ENCODE peak calls at places on chromosomes 1 and 21, in ten cellular contexts. N is endodermal cell; I is H9; B is Peyer's patch; E is SK-N-SH; L is CD4-positive, CD25-positive, alpha-beta regulatory T cell; A is mesendoderm; C is MM.1S; Y is heart left ventricle; S is cardiac muscle cell. M is an unnamed sample.

GRCh38 chr1:89363638-89364536 is at the start of gene GBP6:
- DNase-seq in N (peak), I (peak), B (no peak), E (peak), L (no peak), A (peak), C (peak), Y (no peak), S (peak), M (no peak)

GRCh38 chr1:8082945-8083344 is 56.8 kb upstream of the ERRFI1 start:
- DNase-seq in N (no peak), I (no peak), B (no peak), E (no peak), L (no peak), A (no peak), C (no peak), Y (peak), S (peak), M (no peak)

GRCh38 chr1:183002797-183003594 is 20.2 kb upstream of the LAMC1 start:
- DNase-seq in N (no peak), I (no peak), B (no peak), E (no peak), L (no peak), A (no peak), C (no peak), Y (peak), S (no peak), M (no peak)

GRCh38 chr1:224198572-224198971 is 15.5 kb downstream of the DEGS1 start:
- DNase-seq in N (no peak), I (no peak), B (no peak), E (no peak), L (no peak), A (no peak), C (no peak), Y (no peak), S (no peak), M (no peak)

GRCh38 chr1:213759359-213760181 is 228.2 kb upstream of the PROX1 start:
- DNase-seq in N (no peak), I (no peak), B (no peak), E (peak), L (no peak), A (no peak), C (no peak), Y (no peak), S (no peak), M (no peak)

GRCh38 chr1:228486596-228487335 is 416 bp upstream of the RNF187 start:
- DNase-seq in N (peak), I (peak), B (peak), E (peak), L (peak), A (peak), C (peak), Y (peak), S (peak), M (peak)

GRCh38 chr21:42568834-42569731 is 55.4 kb downstream of the SLC37A1 start:
- DNase-seq in N (peak), I (no peak), B (peak), E (no peak), L (no peak), A (no peak), C (no peak), Y (peak), S (no peak), M (no peak)

GRCh38 chr1:41341365-41341683 is 19.9 kb upstream of the FOXO6 start:
- DNase-seq in N (peak), I (no peak), B (no peak), E (no peak), L (no peak), A (peak), C (no peak), Y (no peak), S (no peak), M (no peak)

GRCh38 chr1:168373869-168374268 is 93.2 kb downstream of the TBX19 start:
- DNase-seq in N (no peak), I (no peak), B (no peak), E (no peak), L (no peak), A (no peak), C (no peak), Y (peak), S (no peak), M (no peak)

GRCh38 chr1:77858725-77859124 is 29.7 kb upstream of the NEXN start:
- DNase-seq in N (no peak), I (no peak), B (no peak), E (no peak), L (no peak), A (no peak), C (no peak), Y (no peak), S (no peak), M (no peak)
- H3K27ac ChIP-seq in N (no peak), I (no peak), B (no peak), E (no peak), L (no peak), A (no peak), C (no peak), Y (no peak), S (no peak), M (no peak)

DNA sequence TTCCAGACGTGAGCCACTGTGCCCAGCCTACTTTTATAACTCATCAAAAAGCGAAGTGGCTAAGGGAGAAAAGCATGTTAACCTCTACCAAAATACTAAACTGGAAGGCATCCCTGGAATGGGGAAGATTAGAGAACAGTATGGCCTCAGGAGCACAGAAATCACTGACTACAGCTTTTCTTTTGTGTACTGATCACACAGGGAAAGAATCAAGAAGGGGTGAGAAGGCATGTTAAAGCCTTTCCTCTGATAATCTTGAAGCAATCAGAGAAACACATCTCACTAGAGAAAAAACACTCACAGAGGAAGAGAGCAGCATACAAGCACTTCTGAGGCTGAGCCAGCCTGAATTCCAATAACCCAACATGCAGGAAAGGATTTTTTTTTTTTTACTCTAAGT is 10.7 kb downstream of the PCAT6 start:
- DNase-seq in N (no peak), I (no peak), B (no peak), E (no peak), L (no peak), A (peak), C (no peak), Y (no peak), S (peak), M (no peak)
- H3K27ac ChIP-seq in N (no peak), I (no peak), B (no peak), E (peak), L (no peak), A (no peak), C (no peak), Y (no peak), S (peak), M (no peak)

DNA sequence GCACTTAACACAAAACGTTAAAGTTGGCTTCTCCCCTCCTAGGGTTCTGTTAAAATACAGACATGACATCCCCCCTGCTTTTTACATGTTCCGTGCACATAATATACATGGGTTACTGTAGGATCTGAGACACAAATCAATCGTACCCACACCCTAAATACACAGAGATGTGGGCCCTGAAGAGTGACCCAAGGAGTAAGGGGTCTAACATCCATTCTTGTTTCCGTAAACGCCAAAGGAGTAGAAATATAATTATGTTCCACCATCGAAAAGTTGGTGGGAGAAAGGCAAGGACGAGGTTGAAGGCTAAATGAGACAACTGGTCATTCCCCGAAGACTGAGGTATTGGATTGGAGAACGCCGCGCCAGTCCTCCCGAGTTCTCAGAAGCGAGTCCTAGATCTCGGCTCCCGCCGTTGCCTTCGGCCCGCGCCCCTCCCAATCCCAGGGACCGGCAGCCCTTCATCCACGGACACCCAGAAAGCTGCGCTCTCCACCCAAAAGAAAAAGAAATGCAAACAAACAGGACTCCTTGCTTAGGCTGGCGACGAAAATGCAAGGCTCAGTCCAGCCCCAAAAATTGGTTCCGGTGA is 1.2 kb downstream of the TBX15 start:
- DNase-seq in N (no peak), I (no peak), B (no peak), E (no peak), L (no peak), A (peak), C (no peak), Y (no peak), S (no peak), M (no peak)
- H3K27ac ChIP-seq in N (no peak), I (no peak), B (no peak), E (no peak), L (no peak), A (no peak), C (no peak), Y (peak), S (no peak), M (no peak)

DNA sequence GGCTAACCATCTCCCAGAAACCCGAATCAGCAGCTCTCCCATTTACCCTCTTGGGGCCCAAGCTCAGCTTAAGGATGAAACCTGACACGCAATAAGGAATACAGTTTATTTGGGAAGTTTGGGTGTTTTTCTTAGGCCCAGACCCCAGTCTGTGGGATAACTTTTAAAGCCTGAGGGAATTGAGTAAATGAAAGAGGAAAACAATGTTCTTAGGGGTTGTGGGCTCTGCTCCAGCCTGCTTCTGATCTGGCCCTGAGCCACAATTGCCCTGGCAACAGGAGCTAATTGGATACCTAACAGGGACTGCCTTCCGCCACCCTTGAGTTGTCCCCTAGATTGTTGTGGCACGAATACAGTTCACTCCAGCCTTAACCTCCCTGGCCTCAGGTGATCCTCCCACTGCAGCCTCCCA is 20.1 kb downstream of the DYRK3 start:
- DNase-seq in N (no peak), I (no peak), B (no peak), E (peak), L (no peak), A (no peak), C (no peak), Y (peak), S (no peak), M (no peak)
- H3K27ac ChIP-seq in N (no peak), I (no peak), B (no peak), E (no peak), L (no peak), A (no peak), C (no peak), Y (peak), S (no peak), M (no peak)

GRCh38 chr21:16196521-16197208 is 466.9 kb downstream of the USP25 start:
- DNase-seq in N (no peak), I (no peak), B (no peak), E (no peak), L (no peak), A (no peak), C (no peak), Y (no peak), S (no peak), M (no peak)
- H3K27ac ChIP-seq in N (peak), I (no peak), B (no peak), E (no peak), L (no peak), A (no peak), C (peak), Y (peak), S (peak), M (no peak)

GRCh38 chr1:161185732-161186311 is 8.5 kb upstream of the B4GALT3 start:
- DNase-seq in N (no peak), I (no peak), B (no peak), E (no peak), L (no peak), A (no peak), C (peak), Y (peak), S (no peak), M (no peak)

GRCh38 chr1:161188381-161188780 is 10.5 kb downstream of the ADAMTS4 start:
- DNase-seq in N (no peak), I (no peak), B (no peak), E (no peak), L (no peak), A (no peak), C (no peak), Y (no peak), S (no peak), M (no peak)

GRCh38 chr1:161182214-161182613 is 4.9 kb upstream of the B4GALT3 start:
- DNase-seq in N (no peak), I (no peak), B (no peak), E (no peak), L (peak), A (no peak), C (peak), Y (peak), S (no peak), M (no peak)

GRCh38 chr1:161187311-161187710 is 10.0 kb upstream of the B4GALT3 start:
- DNase-seq in N (no peak), I (no peak), B (no peak), E (no peak), L (no peak), A (no peak), C (no peak), Y (no peak), S (no peak), M (no peak)

DNA sequence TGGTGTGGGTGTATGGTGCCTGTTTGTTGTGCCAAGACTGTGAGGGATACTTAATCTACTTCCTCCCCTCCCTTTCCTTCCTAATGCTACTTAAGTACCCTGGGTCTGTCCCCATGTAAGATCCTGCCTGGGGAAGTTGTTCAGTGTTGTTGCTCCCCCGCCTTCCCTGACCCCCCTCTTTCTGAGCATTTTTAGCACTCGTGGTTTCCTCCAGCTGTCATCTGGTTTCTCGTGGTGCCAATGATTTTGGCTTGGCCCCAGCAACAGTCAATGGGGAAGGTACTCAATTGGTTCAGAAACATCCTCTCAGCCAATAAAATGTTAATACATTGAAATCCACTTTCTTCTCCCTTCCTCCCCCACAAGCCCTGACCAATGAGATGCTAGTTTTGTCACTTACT is 8.0 kb upstream of the B4GALT3 start:
- DNase-seq in N (no peak), I (no peak), B (peak), E (peak), L (peak), A (no peak), C (peak), Y (peak), S (no peak), M (no peak)
- H3K27ac ChIP-seq in N (no peak), I (no peak), B (peak), E (peak), L (peak), A (no peak), C (peak), Y (peak), S (no peak), M (no peak)

DNA sequence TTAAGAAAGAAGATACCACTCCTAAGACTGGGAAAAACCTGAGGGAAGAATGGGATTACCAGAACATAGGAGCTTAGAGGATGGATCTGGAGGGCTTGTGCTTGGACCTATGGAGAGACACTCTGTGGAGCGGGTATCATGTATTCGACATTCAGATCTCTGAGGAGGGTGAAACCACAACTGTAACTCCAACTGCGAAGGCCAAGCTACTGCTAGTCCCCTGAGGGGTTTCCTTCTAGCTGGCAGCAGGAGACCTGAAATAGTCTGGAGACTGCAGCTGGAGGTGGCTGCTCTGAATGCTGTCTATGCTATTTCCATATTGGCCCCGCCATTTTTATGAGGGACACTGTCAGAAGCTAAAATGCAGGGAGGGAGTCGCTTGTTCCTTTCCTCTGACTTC is 462.3 kb downstream of the PTPRC start:
- DNase-seq in N (no peak), I (no peak), B (no peak), E (no peak), L (no peak), A (no peak), C (no peak), Y (no peak), S (no peak), M (no peak)
- H3K27ac ChIP-seq in N (no peak), I (no peak), B (no peak), E (no peak), L (no peak), A (no peak), C (no peak), Y (no peak), S (no peak), M (no peak)

GRCh38 chr1:45752014-45752413 is 1.6 kb upstream of the IPP start:
- DNase-seq in N (no peak), I (no peak), B (no peak), E (no peak), L (no peak), A (no peak), C (no peak), Y (no peak), S (no peak), M (no peak)
- H3K27ac ChIP-seq in N (no peak), I (no peak), B (no peak), E (no peak), L (peak), A (no peak), C (no peak), Y (no peak), S (no peak), M (no peak)

GRCh38 chr1:165598676-165599059 is 32.4 kb upstream of the MGST3 start:
- DNase-seq in N (no peak), I (peak), B (no peak), E (no peak), L (no peak), A (peak), C (no peak), Y (no peak), S (no peak), M (no peak)
- H3K27ac ChIP-seq in N (peak), I (peak), B (peak), E (peak), L (no peak), A (peak), C (peak), Y (peak), S (peak), M (peak)

GRCh38 chr21:39441502-39442475 is 3.8 kb downstream of the LCA5L start:
- DNase-seq in N (peak), I (no peak), B (peak), E (peak), L (no peak), A (peak), C (peak), Y (no peak), S (peak), M (peak)
- H3K27ac ChIP-seq in N (no peak), I (no peak), B (no peak), E (no peak), L (no peak), A (no peak), C (no peak), Y (no peak), S (peak), M (no peak)

M was measured in keratinocyte.